ENCODE peak calls at places on chromosome 1, in four cellular contexts. O, K, V and G are unnamed samples.

GRCh38 chr1:22494943-22495579 is 43.4 kb downstream of the ZBTB40 start:
- DNase-seq in K (no peak), O (no peak), V (no peak), G (no peak)

GRCh38 chr1:241771117-241771516 is 76.9 kb upstream of the EXO1 start:
- DNase-seq in K (no peak), V (no peak), O (no peak), G (no peak)

GRCh38 chr1:154352581-154353459 is 27.5 kb downstream of the ATP8B2 start:
- DNase-seq in V (no peak), K (peak; percentile 62), O (no peak), G (no peak)

GRCh38 chr1:225482489-225482950 is 54.7 kb upstream of the LBR start:
- DNase-seq in V (no peak), K (no peak), O (no peak), G (no peak)

GRCh38 chr1:205576011-205576410 is 55.8 kb downstream of the ELK4 start:
- DNase-seq in K (no peak), O (no peak), V (no peak), G (no peak)

GRCh38 chr1:25182629-25183028 is 49.7 kb downstream of the SYF2 start:
- DNase-seq in V (no peak), O (no peak), K (no peak), G (no peak)

GRCh38 chr1:207398986-207399385 is 55.1 kb upstream of the CR2 start:
- DNase-seq in V (no peak), K (no peak), O (no peak), G (no peak)

GRCh38 chr1:66346057-66346795 is 187.7 kb upstream of the SGIP1 start:
- DNase-seq in O (no peak), V (no peak), K (no peak), G (no peak)

GRCh38 chr1:33255347-33256311 is 663 bp upstream of the ZNF362 start:
- DNase-seq in K (no peak), V (peak; percentile 72), O (peak; percentile 23), G (peak; percentile 80)

GRCh38 chr1:223820515-223820858 is 25.3 kb downstream of the TP53BP2 start:
- DNase-seq in K (no peak), V (no peak), O (no peak), G (no peak)

GRCh38 chr1:8266436-8267165 is 51.3 kb upstream of the SLC45A1 start:
- DNase-seq in O (no peak), V (no peak), K (no peak), G (no peak)

GRCh38 chr1:243939167-243939848 is 89.3 kb upstream of the AKT3 start:
- DNase-seq in V (no peak), K (peak; percentile 60), O (no peak), G (no peak)

GRCh38 chr1:223482766-223483165 is 89.6 kb downstream of the CCDC185 start:
- DNase-seq in K (no peak), V (no peak), O (no peak), G (no peak)

GRCh38 chr1:204089044-204089751 is 16.3 kb downstream of the SOX13 start:
- DNase-seq in K (no peak), O (no peak), V (no peak), G (no peak)

GRCh38 chr1:214404571-214405213 is 123.7 kb downstream of the SMYD2 start:
- DNase-seq in V (peak; percentile 2), K (no peak), O (no peak), G (no peak)

GRCh38 chr1:35935989-35936388 is 5.1 kb downstream of the AGO3 start:
- DNase-seq in K (no peak), O (peak; percentile 26), V (no peak), G (no peak)

GRCh38 chr1:245718123-245718522 is 563.3 kb downstream of the KIF26B start:
- DNase-seq in K (no peak), V (no peak), O (no peak), G (no peak)

GRCh38 chr1:170126691-170127090 is 19.1 kb upstream of the NTMT2 start:
- DNase-seq in K (no peak), O (peak; percentile 72), V (no peak), G (peak; percentile 3)

GRCh38 chr1:10640079-10640578 is 156.3 kb downstream of the CASZ1 start:
- DNase-seq in K (peak; percentile 42), V (no peak), O (no peak), G (no peak)

GRCh38 chr1:59237905-59238304 is 59.0 kb upstream of the FGGY start:
- DNase-seq in O (no peak), V (no peak), K (no peak), G (no peak)

GRCh38 chr1:100346387-100346786 is 5.9 kb upstream of the CDC14A start:
- DNase-seq in O (no peak), K (no peak), V (no peak), G (no peak)

GRCh38 chr1:29083318-29084195 is 40.1 kb downstream of the TMEM200B start:
- DNase-seq in O (no peak), V (no peak), K (no peak), G (no peak)

GRCh38 chr1:32761253-32761877 is 55.8 kb downstream of the YARS1 start:
- DNase-seq in O (peak; percentile 26), K (peak; percentile 84), V (no peak), G (peak; percentile 74)

GRCh38 chr1:176691251-176692228 is 228.6 kb downstream of the PAPPA2 start:
- DNase-seq in V (peak; percentile 52), K (peak; percentile 40), O (peak; percentile 17), G (peak; percentile 65)

GRCh38 chr1:184023133-184023532 is 14.4 kb downstream of the COLGALT2 start:
- DNase-seq in V (no peak), K (no peak), O (no peak), G (no peak)

GRCh38 chr1:215476541-215476940 is 90.6 kb upstream of the KCTD3 start:
- DNase-seq in O (no peak), V (no peak), K (no peak), G (no peak)

GRCh38 chr1:204286841-204287387 is 72.8 kb downstream of the PLEKHA6 start:
- DNase-seq in V (no peak), K (no peak), O (no peak), G (peak; percentile 48)

GRCh38 chr1:50425376-50426107 is 2.3 kb upstream of the DMRTA2 start:
- DNase-seq in V (no peak), O (no peak), K (no peak), G (peak; percentile 35)

GRCh38 chr1:226629210-226629895 is 80.8 kb downstream of the STUM start:
- DNase-seq in O (no peak), K (no peak), V (no peak), G (no peak)

GRCh38 chr1:95022527-95022926 is 50.2 kb downstream of the ALG14 start:
- DNase-seq in K (no peak), V (no peak), O (no peak), G (no peak)

GRCh38 chr1:18727956-18728355 is 97.3 kb downstream of the PAX7 start:
- DNase-seq in K (no peak), V (no peak), O (no peak), G (no peak)

GRCh38 chr1:89563957-89564604 is 39.5 kb downstream of the LRRC8B start:
- DNase-seq in V (no peak), O (no peak), K (no peak), G (no peak)

GRCh38 chr1:160618763-160619274 is 28.0 kb downstream of the SLAMF1 start:
- DNase-seq in V (no peak), K (peak; percentile 51), O (no peak), G (peak; percentile 51)

GRCh38 chr1:20617157-20617487 is 16.1 kb upstream of the PINK1 start:
- DNase-seq in K (no peak), V (no peak), O (no peak), G (no peak)

GRCh38 chr1:114112775-114113174 is 40.9 kb downstream of the SYT6 start:
- DNase-seq in V (no peak), K (no peak), O (no peak), G (peak; percentile 31)

GRCh38 chr1:102891868-102892625 is 216.3 kb downstream of the COL11A1 start:
- DNase-seq in O (no peak), K (no peak), V (no peak), G (peak; percentile 11)

GRCh38 chr1:83693409-83694126 is 305.4 kb downstream of the TTLL7 start:
- DNase-seq in K (no peak), O (no peak), V (no peak), G (no peak)

GRCh38 chr1:83689900-83690868 is 308.7 kb downstream of the TTLL7 start:
- DNase-seq in O (peak; percentile 11), K (no peak), V (no peak), G (no peak)

GRCh38 chr1:83694449-83694848 is 304.5 kb downstream of the TTLL7 start:
- DNase-seq in O (no peak), K (no peak), V (no peak), G (no peak)

GRCh38 chr1:83697220-83697619 is 301.7 kb downstream of the TTLL7 start:
- DNase-seq in K (no peak), O (no peak), V (no peak), G (no peak)

GRCh38 chr1:83692524-83693336 is 306.2 kb downstream of the TTLL7 start:
- DNase-seq in V (peak; percentile 1), O (peak; percentile 9), K (no peak), G (no peak)
- TF ChIP-seq RAD21 in V (no peak), O (no peak), K (no peak), G (no peak)

GRCh38 chr1:9442266-9442846 is 96.9 kb upstream of the SLC25A33 start:
- DNase-seq in O (no peak), V (peak; percentile 33), K (no peak), G (no peak)
- TF ChIP-seq CHD4 in O (no peak), V (no peak), K (no peak), G (no peak)

GRCh38 chr1:56491441-56491840 is 87.9 kb downstream of the PLPP3 start:
- DNase-seq in K (no peak), V (no peak), O (no peak), G (no peak)
- TF ChIP-seq REST in K (no peak), V (no peak), O (no peak), G (no peak)

GRCh38 chr1:200301152-200301551 is 108.7 kb downstream of the ZNF281 start:
- DNase-seq in O (no peak), V (no peak), K (no peak), G (no peak)
- TF ChIP-seq RAD21 in O (no peak), V (no peak), K (no peak), G (no peak)